ENCODE peak calls at places on chromosomes 2 and 18, in ten cellular contexts. One of them, this sample, is unnamed.

GRCh38 chr2:210459925-210460862 is 16.4 kb downstream of the LANCL1 start:
- DNase-seq in cardiac muscle cell: no peak
- DNase-seq in adrenal gland: no peak
- DNase-seq in fibroblast of lung: no peak
- DNase-seq in Peyer's patch: no peak
- DNase-seq in stomach: no peak
- DNase-seq in neural progenitor cell: no peak
- DNase-seq in gastrocnemius medialis: no peak
- DNase-seq in esophagus squamous epithelium: no peak
- DNase-seq in A549: no peak
- DNase-seq in this sample: no peak

GRCh38 chr2:157185828-157186227 is 71.7 kb upstream of the GALNT5 start:
- DNase-seq in cardiac muscle cell: peak; percentile 66
- DNase-seq in adrenal gland: no peak
- DNase-seq in fibroblast of lung: peak; percentile 81
- DNase-seq in Peyer's patch: no peak
- DNase-seq in stomach: no peak
- DNase-seq in neural progenitor cell: no peak
- DNase-seq in gastrocnemius medialis: no peak
- DNase-seq in esophagus squamous epithelium: no peak
- DNase-seq in A549: no peak
- DNase-seq in this sample: no peak

GRCh38 chr2:144449028-144449406 is 70.9 kb downstream of the ZEB2 start:
- DNase-seq in cardiac muscle cell: no peak
- DNase-seq in adrenal gland: peak; percentile 61
- DNase-seq in fibroblast of lung: no peak
- DNase-seq in Peyer's patch: peak; percentile 48
- DNase-seq in stomach: no peak
- DNase-seq in neural progenitor cell: no peak
- DNase-seq in gastrocnemius medialis: peak; percentile 33
- DNase-seq in esophagus squamous epithelium: no peak
- DNase-seq in A549: no peak
- DNase-seq in this sample: no peak

GRCh38 chr2:136305517-136306192 is 187.7 kb upstream of the CXCR4 start:
- DNase-seq in cardiac muscle cell: no peak
- DNase-seq in adrenal gland: no peak
- DNase-seq in fibroblast of lung: no peak
- DNase-seq in Peyer's patch: no peak
- DNase-seq in stomach: no peak
- DNase-seq in neural progenitor cell: no peak
- DNase-seq in gastrocnemius medialis: no peak
- DNase-seq in esophagus squamous epithelium: no peak
- DNase-seq in A549: no peak
- DNase-seq in this sample: no peak

GRCh38 chr18:28789460-28789859 is 612.5 kb upstream of the CDH2 start:
- DNase-seq in cardiac muscle cell: no peak
- DNase-seq in adrenal gland: no peak
- DNase-seq in fibroblast of lung: no peak
- DNase-seq in Peyer's patch: no peak
- DNase-seq in stomach: no peak
- DNase-seq in neural progenitor cell: no peak
- DNase-seq in gastrocnemius medialis: no peak
- DNase-seq in esophagus squamous epithelium: no peak
- DNase-seq in A549: no peak
- DNase-seq in this sample: no peak

GRCh38 chr2:10591207-10591606 is 98.6 kb downstream of the NOL10 start:
- DNase-seq in cardiac muscle cell: peak; percentile 59
- DNase-seq in adrenal gland: no peak
- DNase-seq in fibroblast of lung: peak; percentile 53
- DNase-seq in Peyer's patch: no peak
- DNase-seq in stomach: no peak
- DNase-seq in neural progenitor cell: peak; percentile 56
- DNase-seq in gastrocnemius medialis: no peak
- DNase-seq in esophagus squamous epithelium: no peak
- DNase-seq in A549: no peak
- DNase-seq in this sample: no peak

GRCh38 chr2:159072795-159073194 is 104.4 kb downstream of the TANC1 start:
- DNase-seq in cardiac muscle cell: peak; percentile 64
- DNase-seq in adrenal gland: no peak
- DNase-seq in fibroblast of lung: peak; percentile 80
- DNase-seq in Peyer's patch: no peak
- DNase-seq in stomach: no peak
- DNase-seq in neural progenitor cell: no peak
- DNase-seq in gastrocnemius medialis: no peak
- DNase-seq in esophagus squamous epithelium: no peak
- DNase-seq in A549: no peak
- DNase-seq in this sample: no peak

GRCh38 chr2:36633470-36634092 is 35.6 kb upstream of the FEZ2 start:
- DNase-seq in cardiac muscle cell: no peak
- DNase-seq in adrenal gland: no peak
- DNase-seq in fibroblast of lung: no peak
- DNase-seq in Peyer's patch: no peak
- DNase-seq in stomach: no peak
- DNase-seq in neural progenitor cell: no peak
- DNase-seq in gastrocnemius medialis: no peak
- DNase-seq in esophagus squamous epithelium: no peak
- DNase-seq in A549: no peak
- DNase-seq in this sample: peak; percentile 88

GRCh38 chr2:204545861-204546773 is 842 bp downstream of the PARD3B start:
- DNase-seq in cardiac muscle cell: no peak
- DNase-seq in adrenal gland: peak; percentile 14
- DNase-seq in fibroblast of lung: no peak
- DNase-seq in Peyer's patch: peak; percentile 71
- DNase-seq in stomach: peak; percentile 48
- DNase-seq in neural progenitor cell: no peak
- DNase-seq in gastrocnemius medialis: no peak
- DNase-seq in esophagus squamous epithelium: no peak
- DNase-seq in A549: no peak
- DNase-seq in this sample: peak; percentile 11

GRCh38 chr2:216787851-216788250 is 72.0 kb downstream of the TNP1 start:
- DNase-seq in cardiac muscle cell: no peak
- DNase-seq in adrenal gland: no peak
- DNase-seq in fibroblast of lung: no peak
- DNase-seq in Peyer's patch: no peak
- DNase-seq in stomach: no peak
- DNase-seq in neural progenitor cell: peak; percentile 58
- DNase-seq in gastrocnemius medialis: no peak
- DNase-seq in esophagus squamous epithelium: no peak
- DNase-seq in A549: no peak
- DNase-seq in this sample: no peak

GRCh38 chr2:237967463-237967871 is 653 bp downstream of the UBE2F start:
- DNase-seq in cardiac muscle cell: peak; percentile 13
- DNase-seq in adrenal gland: peak; percentile 52
- DNase-seq in fibroblast of lung: no peak
- DNase-seq in Peyer's patch: peak; percentile 67
- DNase-seq in stomach: peak; percentile 30
- DNase-seq in neural progenitor cell: peak; percentile 45
- DNase-seq in gastrocnemius medialis: no peak
- DNase-seq in esophagus squamous epithelium: no peak
- DNase-seq in A549: peak; percentile 25
- DNase-seq in this sample: no peak

GRCh38 chr2:176446718-176447414 is 177.6 kb downstream of the MTX2 start:
- DNase-seq in cardiac muscle cell: no peak
- DNase-seq in adrenal gland: no peak
- DNase-seq in fibroblast of lung: no peak
- DNase-seq in Peyer's patch: no peak
- DNase-seq in stomach: no peak
- DNase-seq in neural progenitor cell: no peak
- DNase-seq in gastrocnemius medialis: no peak
- DNase-seq in esophagus squamous epithelium: no peak
- DNase-seq in A549: no peak
- DNase-seq in this sample: no peak

GRCh38 chr2:134469516-134470115 is 215.7 kb downstream of the MGAT5 start:
- DNase-seq in cardiac muscle cell: no peak
- DNase-seq in adrenal gland: no peak
- DNase-seq in fibroblast of lung: no peak
- DNase-seq in Peyer's patch: no peak
- DNase-seq in stomach: peak; percentile 10
- DNase-seq in neural progenitor cell: no peak
- DNase-seq in gastrocnemius medialis: no peak
- DNase-seq in esophagus squamous epithelium: no peak
- DNase-seq in A549: no peak
- DNase-seq in this sample: no peak

GRCh38 chr2:238412067-238412767 is 14.5 kb upstream of the ASB1 start:
- DNase-seq in cardiac muscle cell: no peak
- DNase-seq in adrenal gland: no peak
- DNase-seq in fibroblast of lung: no peak
- DNase-seq in Peyer's patch: no peak
- DNase-seq in stomach: no peak
- DNase-seq in neural progenitor cell: no peak
- DNase-seq in gastrocnemius medialis: no peak
- DNase-seq in esophagus squamous epithelium: no peak
- DNase-seq in A549: no peak
- DNase-seq in this sample: no peak

GRCh38 chr2:178530625-178531142 is 50.4 kb downstream of the PLEKHA3 start:
- DNase-seq in cardiac muscle cell: no peak
- DNase-seq in adrenal gland: no peak
- DNase-seq in fibroblast of lung: no peak
- DNase-seq in Peyer's patch: no peak
- DNase-seq in stomach: no peak
- DNase-seq in neural progenitor cell: no peak
- DNase-seq in gastrocnemius medialis: no peak
- DNase-seq in esophagus squamous epithelium: no peak
- DNase-seq in A549: no peak
- DNase-seq in this sample: no peak

GRCh38 chr2:70140978-70141753 is 49.7 kb downstream of the C2orf42 start:
- DNase-seq in cardiac muscle cell: peak; percentile 21
- DNase-seq in adrenal gland: peak; percentile 55
- DNase-seq in fibroblast of lung: peak; percentile 37
- DNase-seq in Peyer's patch: peak; percentile 60
- DNase-seq in stomach: peak; percentile 71
- DNase-seq in neural progenitor cell: peak; percentile 59
- DNase-seq in gastrocnemius medialis: peak; percentile 68
- DNase-seq in esophagus squamous epithelium: peak; percentile 56
- DNase-seq in A549: no peak
- DNase-seq in this sample: peak; percentile 98
- TF ChIP-seq CTCF in cardiac muscle cell: peak; percentile 20
- TF ChIP-seq CTCF in adrenal gland: peak; percentile 23
- TF ChIP-seq CTCF in fibroblast of lung: peak; percentile 36
- TF ChIP-seq CTCF in Peyer's patch: peak; percentile 55
- TF ChIP-seq CTCF in stomach: peak; percentile 34
- TF ChIP-seq CTCF in neural progenitor cell: peak; percentile 42
- TF ChIP-seq CTCF in gastrocnemius medialis: peak; percentile 58
- TF ChIP-seq CTCF in esophagus squamous epithelium: peak; percentile 28
- TF ChIP-seq CTCF in A549: no peak
- TF ChIP-seq CTCF in this sample: peak; percentile 76

GRCh38 chr2:177460973-177461585 is 68.5 kb downstream of the AGPS start:
- DNase-seq in cardiac muscle cell: no peak
- DNase-seq in adrenal gland: no peak
- DNase-seq in fibroblast of lung: no peak
- DNase-seq in Peyer's patch: no peak
- DNase-seq in stomach: no peak
- DNase-seq in neural progenitor cell: no peak
- DNase-seq in gastrocnemius medialis: no peak
- DNase-seq in esophagus squamous epithelium: no peak
- DNase-seq in A549: no peak
- DNase-seq in this sample: no peak

GRCh38 chr2:177466337-177467195 is 74.0 kb downstream of the AGPS start:
- DNase-seq in cardiac muscle cell: no peak
- DNase-seq in adrenal gland: no peak
- DNase-seq in fibroblast of lung: no peak
- DNase-seq in Peyer's patch: no peak
- DNase-seq in stomach: no peak
- DNase-seq in neural progenitor cell: peak; percentile 55
- DNase-seq in gastrocnemius medialis: no peak
- DNase-seq in esophagus squamous epithelium: no peak
- DNase-seq in A549: no peak
- DNase-seq in this sample: no peak

GRCh38 chr2:177467646-177468045 is 75.1 kb downstream of the AGPS start:
- DNase-seq in cardiac muscle cell: peak; percentile 31
- DNase-seq in adrenal gland: no peak
- DNase-seq in fibroblast of lung: peak; percentile 44
- DNase-seq in Peyer's patch: no peak
- DNase-seq in stomach: no peak
- DNase-seq in neural progenitor cell: no peak
- DNase-seq in gastrocnemius medialis: no peak
- DNase-seq in esophagus squamous epithelium: no peak
- DNase-seq in A549: no peak
- DNase-seq in this sample: peak; percentile 50

GRCh38 chr2:177465400-177466138 is 73.0 kb downstream of the AGPS start:
- DNase-seq in cardiac muscle cell: no peak
- DNase-seq in adrenal gland: no peak
- DNase-seq in fibroblast of lung: no peak
- DNase-seq in Peyer's patch: no peak
- DNase-seq in stomach: no peak
- DNase-seq in neural progenitor cell: no peak
- DNase-seq in gastrocnemius medialis: no peak
- DNase-seq in esophagus squamous epithelium: no peak
- DNase-seq in A549: no peak
- DNase-seq in this sample: no peak

GRCh38 chr2:177464549-177464948 is 72.0 kb downstream of the AGPS start:
- DNase-seq in cardiac muscle cell: no peak
- DNase-seq in adrenal gland: no peak
- DNase-seq in fibroblast of lung: peak; percentile 8
- DNase-seq in Peyer's patch: no peak
- DNase-seq in stomach: no peak
- DNase-seq in neural progenitor cell: no peak
- DNase-seq in gastrocnemius medialis: no peak
- DNase-seq in esophagus squamous epithelium: no peak
- DNase-seq in A549: no peak
- DNase-seq in this sample: no peak
- H3K27ac ChIP-seq in cardiac muscle cell: no peak overlapping the region
- H3K27ac ChIP-seq in adrenal gland: no peak overlapping the region
- H3K27ac ChIP-seq in fibroblast of lung: no peak overlapping the region
- H3K27ac ChIP-seq in Peyer's patch: no peak overlapping the region
- H3K27ac ChIP-seq in stomach: no peak overlapping the region
- H3K27ac ChIP-seq in neural progenitor cell: no peak overlapping the region
- H3K27ac ChIP-seq in gastrocnemius medialis: no peak overlapping the region
- H3K27ac ChIP-seq in esophagus squamous epithelium: no peak overlapping the region
- H3K27ac ChIP-seq in A549: no peak overlapping the region
- H3K27ac ChIP-seq in this sample: no peak overlapping the region

GRCh38 chr2:96876036-96876810 is 6.3 kb upstream of the SEMA4C start:
- DNase-seq in cardiac muscle cell: no peak
- DNase-seq in adrenal gland: no peak
- DNase-seq in fibroblast of lung: peak; percentile 45
- DNase-seq in Peyer's patch: no peak
- DNase-seq in stomach: no peak
- DNase-seq in neural progenitor cell: peak; percentile 38
- DNase-seq in gastrocnemius medialis: no peak
- DNase-seq in esophagus squamous epithelium: no peak
- DNase-seq in A549: no peak
- DNase-seq in this sample: no peak
- H3K4me1 ChIP-seq in cardiac muscle cell: peaks cover 8% of the 10 kb centered on the region
- H3K4me1 ChIP-seq in adrenal gland: no peaks in the 10 kb centered on the region
- H3K4me1 ChIP-seq in fibroblast of lung: no peaks in the 10 kb centered on the region
- H3K4me1 ChIP-seq in Peyer's patch: peaks cover 13% of the 10 kb centered on the region
- H3K4me1 ChIP-seq in stomach: peaks cover 15% of the 10 kb centered on the region
- H3K4me1 ChIP-seq in neural progenitor cell: peaks cover 56% of the 10 kb centered on the region
- H3K4me1 ChIP-seq in gastrocnemius medialis: peaks cover 24% of the 10 kb centered on the region
- H3K4me1 ChIP-seq in esophagus squamous epithelium: peaks cover 52% of the 10 kb centered on the region
- H3K4me1 ChIP-seq in A549: no peaks in the 10 kb centered on the region
- H3K4me1 ChIP-seq in this sample: peaks cover 3% of the 10 kb centered on the region

DNA sequence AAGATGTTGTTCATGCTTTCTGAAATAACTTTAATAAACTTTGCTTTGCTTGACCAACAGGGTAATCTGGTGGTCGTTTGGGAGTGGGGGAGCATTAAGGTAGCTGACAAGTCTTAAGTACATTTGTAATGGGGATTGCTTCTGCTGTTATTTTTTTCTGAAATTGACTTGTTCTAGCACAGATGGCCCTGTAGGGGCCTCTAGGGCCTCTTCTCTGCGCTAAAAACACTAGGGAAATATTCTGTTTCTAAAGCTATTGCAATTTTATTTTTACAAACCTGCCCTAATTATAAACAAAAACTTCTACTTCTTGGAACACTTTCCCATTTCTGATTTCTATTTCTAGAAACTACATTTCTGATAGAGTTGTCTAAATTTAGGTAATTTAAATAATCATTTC is 191.3 kb upstream of the KCNJ3 start:
- DNase-seq in cardiac muscle cell: no peak
- DNase-seq in adrenal gland: no peak
- DNase-seq in fibroblast of lung: no peak
- DNase-seq in Peyer's patch: no peak
- DNase-seq in stomach: no peak
- DNase-seq in neural progenitor cell: no peak
- DNase-seq in gastrocnemius medialis: no peak
- DNase-seq in esophagus squamous epithelium: no peak
- DNase-seq in A549: no peak
- DNase-seq in this sample: no peak
- TF ChIP-seq CTCF in cardiac muscle cell: no peak
- TF ChIP-seq CTCF in adrenal gland: no peak
- TF ChIP-seq CTCF in fibroblast of lung: no peak
- TF ChIP-seq CTCF in Peyer's patch: no peak
- TF ChIP-seq CTCF in stomach: no peak
- TF ChIP-seq CTCF in neural progenitor cell: peak; percentile 28
- TF ChIP-seq CTCF in gastrocnemius medialis: no peak
- TF ChIP-seq CTCF in esophagus squamous epithelium: no peak
- TF ChIP-seq CTCF in A549: no peak
- TF ChIP-seq CTCF in this sample: no peak